ENCODE peak calls at places on chromosomes 6 and 20, in four cellular contexts. One of them, this sample, is unnamed.

GRCh38 chr20:34004790-34005457 is 11.2 kb downstream of the RALY start:
- DNase-seq in DND-41: no peak
- DNase-seq in HS-5: no peak
- DNase-seq in cardiac fibroblast: no peak
- DNase-seq in this sample: no peak

GRCh38 chr6:15713325-15713724 is 50.5 kb upstream of the DTNBP1 start:
- DNase-seq in DND-41: no peak
- DNase-seq in HS-5: no peak
- DNase-seq in cardiac fibroblast: no peak
- DNase-seq in this sample: no peak

GRCh38 chr6:110325197-110325596 is 33.0 kb downstream of the METTL24 start:
- DNase-seq in DND-41: no peak
- DNase-seq in HS-5: no peak
- DNase-seq in cardiac fibroblast: peak
- DNase-seq in this sample: no peak

GRCh38 chr20:9025643-9026042 is 43.2 kb upstream of the PLCB4 start:
- DNase-seq in DND-41: no peak
- DNase-seq in HS-5: peak
- DNase-seq in cardiac fibroblast: peak
- DNase-seq in this sample: no peak

GRCh38 chr20:61835301-61835700 is 230.4 kb downstream of the TAF4 start:
- DNase-seq in DND-41: no peak
- DNase-seq in HS-5: peak
- DNase-seq in cardiac fibroblast: no peak
- DNase-seq in this sample: no peak

GRCh38 chr20:49483018-49483705 is 694 bp upstream of the KCNB1 start:
- DNase-seq in DND-41: no peak
- DNase-seq in HS-5: no peak
- DNase-seq in cardiac fibroblast: no peak
- DNase-seq in this sample: no peak

GRCh38 chr6:161452241-161452640 is 178.4 kb upstream of the AGPAT4 start:
- DNase-seq in DND-41: no peak
- DNase-seq in HS-5: no peak
- DNase-seq in cardiac fibroblast: no peak
- DNase-seq in this sample: no peak

GRCh38 chr20:53547664-53548239 is 45.9 kb downstream of the ZNF217 start:
- DNase-seq in DND-41: peak
- DNase-seq in HS-5: peak
- DNase-seq in cardiac fibroblast: peak
- DNase-seq in this sample: no peak

GRCh38 chr6:69974193-69974592 is 107.8 kb downstream of the COL19A1 start:
- DNase-seq in DND-41: no peak
- DNase-seq in HS-5: peak
- DNase-seq in cardiac fibroblast: peak
- DNase-seq in this sample: no peak

GRCh38 chr6:121521164-121521555 is 85.7 kb downstream of the GJA1 start:
- DNase-seq in DND-41: no peak
- DNase-seq in HS-5: no peak
- DNase-seq in cardiac fibroblast: no peak
- DNase-seq in this sample: no peak

This sample was measured in activated gamma-delta T cell treated with anti-CD3 and anti-CD28 coated beads, Interleukin-2, amount 50 U/mL, for 16 hours.